ENCODE peak calls at places on chromosome 19, in six cellular contexts. N is left ventricle myocardium inferior; P is heart left ventricle; S is CD4-positive, alpha-beta T cell; M is tibial nerve; Y is vagina. J is an unnamed sample. For H3K27me3, the result is how much of the 10 kb centered on the place peaks cover.

GRCh38 chr19:19955208-19955607 is 54.5 kb downstream of the ZNF93 start:
- DNase-seq in S (no peak), Y (peak), M (no peak), P (no peak), N (no peak), J (no peak)

GRCh38 chr19:14094854-14095253 is 4.3 kb upstream of the SAMD1 start:
- DNase-seq in S (no peak), P (no peak), Y (no peak), M (no peak), N (no peak), J (no peak)

GRCh38 chr19:34480971-34481821 is at the start of gene WTIP:
- DNase-seq in P (peak), Y (no peak), S (no peak), N (peak), M (peak), J (peak)

GRCh38 chr19:10625762-10626138 is 397 bp downstream of the SLC44A2 start:
- DNase-seq in P (no peak), Y (no peak), M (no peak), N (no peak), S (no peak), J (no peak)

GRCh38 chr19:53824134-53824611 is at the start of gene NLRP12:
- DNase-seq in P (peak), S (no peak), N (no peak), M (peak), Y (no peak), J (no peak)

GRCh38 chr19:55838251-55838650 is 1.9 kb downstream of the NLRP4 start:
- DNase-seq in S (no peak), M (no peak), N (no peak), Y (no peak), P (no peak), J (no peak)

GRCh38 chr19:3765121-3765520 is 2.6 kb downstream of the MRPL54 start:
- DNase-seq in M (no peak), N (no peak), S (no peak), Y (no peak), P (no peak), J (no peak)

GRCh38 chr19:19105365-19106060 is 32.8 kb downstream of the TMEM161A start:
- DNase-seq in S (no peak), Y (no peak), P (peak), N (peak), M (peak), J (peak)

GRCh38 chr19:41441321-41441945 is 1.5 kb upstream of the ERICH4 start:
- DNase-seq in N (no peak), S (no peak), Y (no peak), M (no peak), P (no peak), J (no peak)

GRCh38 chr19:3075605-3076431 is 13.5 kb upstream of the TLE5 start:
- DNase-seq in P (no peak), N (peak), M (no peak), S (peak), Y (no peak), J (peak)

GRCh38 chr19:53915000-53915399 is 5.9 kb downstream of the CACNG7 start:
- DNase-seq in P (no peak), N (no peak), S (no peak), M (no peak), Y (no peak), J (no peak)

GRCh38 chr19:6890938-6891337 is 3.6 kb downstream of the ADGRE1 start:
- DNase-seq in M (no peak), N (no peak), Y (no peak), S (no peak), P (no peak), J (no peak)

GRCh38 chr19:37334179-37335071 is 36.5 kb upstream of the ZNF527 start:
- DNase-seq in M (peak), Y (no peak), N (peak), P (peak), S (peak), J (peak)

GRCh38 chr19:5559804-5560133 is 8.0 kb downstream of the TINCR start:
- DNase-seq in Y (no peak), M (no peak), N (no peak), S (no peak), P (no peak), J (no peak)
- H3K27ac ChIP-seq in Y (no peak), M (no peak), N (no peak), S (no peak), P (no peak), J (no peak)

DNA sequence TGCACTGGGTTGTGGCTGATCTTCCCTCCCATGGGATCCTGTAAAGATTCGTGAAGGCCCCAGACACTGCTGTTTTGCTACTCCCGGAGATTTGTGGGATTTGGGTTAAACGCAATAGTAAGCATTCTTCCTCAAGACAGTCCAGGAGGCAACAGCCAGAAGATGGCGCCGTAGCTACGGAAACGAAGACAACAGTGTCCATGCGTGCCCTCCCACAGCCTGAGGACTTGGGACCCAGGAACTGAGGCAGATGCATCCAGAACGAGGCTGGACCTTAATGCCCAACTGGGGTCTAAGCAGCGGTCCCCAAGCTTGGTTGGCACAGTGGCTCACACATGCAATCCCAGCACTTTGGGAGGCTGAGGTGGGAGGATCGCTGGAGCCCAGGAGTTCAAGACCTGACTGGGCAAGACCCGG is 57.6 kb upstream of the ZNF507 start:
- DNase-seq in S (no peak), Y (no peak), N (peak), P (peak), M (peak), J (peak)
- TF ChIP-seq CTCF in S (no peak), Y (no peak), N (peak), P (peak), M (peak), J (no peak)

DNA sequence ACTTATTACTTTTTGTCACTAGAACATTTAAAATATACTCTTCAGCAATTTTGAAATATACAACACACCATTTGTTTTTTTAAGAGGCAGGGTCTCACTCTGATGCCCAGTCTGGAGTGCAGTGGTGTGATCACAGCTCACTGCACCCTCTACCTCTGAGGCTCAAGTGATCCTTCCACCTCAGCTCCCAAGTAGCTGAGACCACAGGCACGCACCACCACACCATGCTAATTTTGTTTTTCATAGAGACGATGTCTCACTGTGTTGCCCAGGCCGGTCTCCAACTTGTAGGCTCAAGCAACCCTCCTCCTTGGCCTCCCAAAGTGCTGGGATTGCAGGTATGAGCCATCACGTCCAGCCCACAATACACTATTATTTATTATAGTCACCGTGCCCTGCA is 2.6 kb downstream of the IGFL2 start:
- DNase-seq in N (no peak), M (no peak), P (no peak), S (no peak), Y (no peak), J (no peak)
- H3K27me3 ChIP-seq in N (half or more), M (under half), P (under half), S (under half), Y (under half), J (under half)

DNA sequence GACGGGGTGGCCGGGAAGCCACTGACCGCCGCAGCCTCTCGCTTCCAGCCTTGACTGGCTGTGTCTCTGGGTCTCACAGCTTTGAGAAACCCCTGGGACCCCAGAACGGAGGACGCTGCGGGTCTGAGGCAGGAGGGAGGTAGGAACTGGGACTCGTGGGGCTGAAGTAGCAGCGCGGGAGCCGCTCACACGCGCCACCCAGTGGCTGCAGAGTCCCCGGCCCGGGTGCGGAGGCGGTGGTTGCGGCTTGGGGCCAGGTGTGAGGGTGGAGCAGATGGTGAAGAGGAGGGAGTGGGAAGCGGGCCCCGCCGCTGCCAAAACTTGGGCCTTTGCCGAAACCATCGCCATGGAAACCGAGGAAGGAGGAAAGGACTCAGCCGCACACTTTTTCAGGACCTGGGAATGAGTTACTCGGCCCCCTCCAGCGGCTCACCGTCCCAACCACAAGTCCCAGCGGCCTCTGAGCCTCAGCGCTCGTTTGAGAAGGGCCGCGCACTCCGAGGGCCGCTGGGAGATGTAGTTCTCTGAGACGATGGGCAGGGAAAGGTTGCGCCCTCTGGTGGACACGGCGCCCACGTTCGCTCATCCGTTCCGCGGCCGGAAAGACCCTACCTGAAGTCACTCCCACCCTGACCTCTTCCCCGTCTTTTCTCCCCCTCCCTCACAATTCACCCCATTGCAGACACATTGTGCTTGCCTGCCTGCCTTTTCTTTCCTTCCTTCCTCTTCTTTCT is 2.2 kb upstream of the SLC17A7 start:
- DNase-seq in P (peak), M (peak), N (peak), S (peak), Y (peak), J (peak)
- H3K27ac ChIP-seq in P (peak), M (peak), N (peak), S (no peak), Y (peak), J (peak)

J was measured in ovary.